ENCODE peak calls at places on chromosomes 11 and 22, in eight cellular contexts. One of them, this sample, is unnamed.

GRCh38 chr11:131914299-131914902 is 544.0 kb downstream of the NTM start:
- DNase-seq in HFF-Myc: no peak
- DNase-seq in NCI-H460: no peak
- DNase-seq in uterus: no peak
- DNase-seq in sigmoid colon: no peak
- DNase-seq in skeletal muscle cell: no peak
- DNase-seq in T-helper 9 cell: no peak
- DNase-seq in NCI-H1105 treated with DMSO at 0.1 percent for 48 hours: peak
- DNase-seq in this sample: no peak

GRCh38 chr11:30573951-30574350 is 12.2 kb downstream of the MPPED2 start:
- DNase-seq in HFF-Myc: no peak
- DNase-seq in NCI-H460: no peak
- DNase-seq in uterus: no peak
- DNase-seq in sigmoid colon: no peak
- DNase-seq in skeletal muscle cell: no peak
- DNase-seq in T-helper 9 cell: no peak
- DNase-seq in NCI-H1105 treated with DMSO at 0.1 percent for 48 hours: no peak
- DNase-seq in this sample: no peak

GRCh38 chr11:2691991-2692841 is 7.6 kb downstream of the KCNQ1OT1 start:
- DNase-seq in HFF-Myc: no peak
- DNase-seq in NCI-H460: no peak
- DNase-seq in uterus: peak
- DNase-seq in sigmoid colon: peak
- DNase-seq in skeletal muscle cell: no peak
- DNase-seq in T-helper 9 cell: no peak
- DNase-seq in NCI-H1105 treated with DMSO at 0.1 percent for 48 hours: peak
- DNase-seq in this sample: peak

GRCh38 chr11:13009476-13009920 is 382 bp downstream of the RASSF10 start:
- DNase-seq in HFF-Myc: no peak
- DNase-seq in NCI-H460: no peak
- DNase-seq in uterus: no peak
- DNase-seq in sigmoid colon: no peak
- DNase-seq in skeletal muscle cell: no peak
- DNase-seq in T-helper 9 cell: no peak
- DNase-seq in NCI-H1105 treated with DMSO at 0.1 percent for 48 hours: peak
- DNase-seq in this sample: no peak

GRCh38 chr11:102553835-102554282 is 23.3 kb upstream of the MMP7 start:
- DNase-seq in HFF-Myc: no peak
- DNase-seq in NCI-H460: no peak
- DNase-seq in uterus: no peak
- DNase-seq in sigmoid colon: no peak
- DNase-seq in skeletal muscle cell: no peak
- DNase-seq in T-helper 9 cell: no peak
- DNase-seq in NCI-H1105 treated with DMSO at 0.1 percent for 48 hours: no peak
- DNase-seq in this sample: no peak

GRCh38 chr22:48957311-48957986 is 870.2 kb downstream of the BRD1 start:
- DNase-seq in HFF-Myc: no peak
- DNase-seq in NCI-H460: no peak
- DNase-seq in uterus: no peak
- DNase-seq in sigmoid colon: no peak
- DNase-seq in skeletal muscle cell: no peak
- DNase-seq in T-helper 9 cell: no peak
- DNase-seq in NCI-H1105 treated with DMSO at 0.1 percent for 48 hours: no peak
- DNase-seq in this sample: no peak

GRCh38 chr11:78292109-78292803 is 103.5 kb downstream of the USP35 start:
- DNase-seq in HFF-Myc: no peak
- DNase-seq in NCI-H460: no peak
- DNase-seq in uterus: no peak
- DNase-seq in sigmoid colon: no peak
- DNase-seq in skeletal muscle cell: no peak
- DNase-seq in T-helper 9 cell: no peak
- DNase-seq in NCI-H1105 treated with DMSO at 0.1 percent for 48 hours: no peak
- DNase-seq in this sample: no peak

GRCh38 chr22:27993201-27993635 is 74.2 kb upstream of the PITPNB start:
- DNase-seq in HFF-Myc: no peak
- DNase-seq in NCI-H460: no peak
- DNase-seq in uterus: peak
- DNase-seq in sigmoid colon: peak
- DNase-seq in skeletal muscle cell: no peak
- DNase-seq in T-helper 9 cell: no peak
- DNase-seq in NCI-H1105 treated with DMSO at 0.1 percent for 48 hours: no peak
- DNase-seq in this sample: no peak

GRCh38 chr22:20424937-20425587 is 12.6 kb downstream of the SCARF2 start:
- DNase-seq in HFF-Myc: no peak
- DNase-seq in NCI-H460: no peak
- DNase-seq in uterus: peak
- DNase-seq in sigmoid colon: no peak
- DNase-seq in skeletal muscle cell: no peak
- DNase-seq in T-helper 9 cell: no peak
- DNase-seq in NCI-H1105 treated with DMSO at 0.1 percent for 48 hours: no peak
- DNase-seq in this sample: no peak

GRCh38 chr11:120800206-120800605 is 223.7 kb upstream of the TBCEL start:
- DNase-seq in HFF-Myc: no peak
- DNase-seq in NCI-H460: no peak
- DNase-seq in uterus: no peak
- DNase-seq in sigmoid colon: no peak
- DNase-seq in skeletal muscle cell: no peak
- DNase-seq in T-helper 9 cell: no peak
- DNase-seq in NCI-H1105 treated with DMSO at 0.1 percent for 48 hours: no peak
- DNase-seq in this sample: no peak

GRCh38 chr11:12769834-12770345 is 95.7 kb downstream of the TEAD1 start:
- DNase-seq in HFF-Myc: peak
- DNase-seq in NCI-H460: peak
- DNase-seq in uterus: no peak
- DNase-seq in sigmoid colon: no peak
- DNase-seq in skeletal muscle cell: peak
- DNase-seq in T-helper 9 cell: no peak
- DNase-seq in NCI-H1105 treated with DMSO at 0.1 percent for 48 hours: no peak
- DNase-seq in this sample: no peak

GRCh38 chr22:31610611-31611010 is 51.4 kb downstream of the PISD start:
- DNase-seq in HFF-Myc: no peak
- DNase-seq in NCI-H460: no peak
- DNase-seq in uterus: no peak
- DNase-seq in sigmoid colon: no peak
- DNase-seq in skeletal muscle cell: no peak
- DNase-seq in T-helper 9 cell: no peak
- DNase-seq in NCI-H1105 treated with DMSO at 0.1 percent for 48 hours: no peak
- DNase-seq in this sample: no peak

GRCh38 chr22:38233427-38233826 is 31.6 kb downstream of the MAFF start:
- DNase-seq in HFF-Myc: no peak
- DNase-seq in NCI-H460: no peak
- DNase-seq in uterus: no peak
- DNase-seq in sigmoid colon: no peak
- DNase-seq in skeletal muscle cell: no peak
- DNase-seq in T-helper 9 cell: no peak
- DNase-seq in NCI-H1105 treated with DMSO at 0.1 percent for 48 hours: no peak
- DNase-seq in this sample: no peak

GRCh38 chr11:83827940-83828554 is 541.9 kb upstream of the CCDC90B start:
- DNase-seq in HFF-Myc: no peak
- DNase-seq in NCI-H460: peak
- DNase-seq in uterus: no peak
- DNase-seq in sigmoid colon: no peak
- DNase-seq in skeletal muscle cell: no peak
- DNase-seq in T-helper 9 cell: no peak
- DNase-seq in NCI-H1105 treated with DMSO at 0.1 percent for 48 hours: peak
- DNase-seq in this sample: peak

GRCh38 chr11:127334466-127334865 is 333.9 kb upstream of the KIRREL3 start:
- DNase-seq in HFF-Myc: no peak
- DNase-seq in NCI-H460: no peak
- DNase-seq in uterus: no peak
- DNase-seq in sigmoid colon: no peak
- DNase-seq in skeletal muscle cell: no peak
- DNase-seq in T-helper 9 cell: no peak
- DNase-seq in NCI-H1105 treated with DMSO at 0.1 percent for 48 hours: no peak
- DNase-seq in this sample: no peak

GRCh38 chr22:28450109-28450508 is 229.5 kb downstream of the TTC28 start:
- DNase-seq in HFF-Myc: no peak
- DNase-seq in NCI-H460: no peak
- DNase-seq in uterus: no peak
- DNase-seq in sigmoid colon: no peak
- DNase-seq in skeletal muscle cell: no peak
- DNase-seq in T-helper 9 cell: no peak
- DNase-seq in NCI-H1105 treated with DMSO at 0.1 percent for 48 hours: no peak
- DNase-seq in this sample: no peak

GRCh38 chr11:62694455-62695167 is 5.3 kb upstream of the LRRN4CL start:
- DNase-seq in HFF-Myc: peak
- DNase-seq in NCI-H460: peak
- DNase-seq in uterus: peak
- DNase-seq in sigmoid colon: peak
- DNase-seq in skeletal muscle cell: no peak
- DNase-seq in T-helper 9 cell: peak
- DNase-seq in NCI-H1105 treated with DMSO at 0.1 percent for 48 hours: peak
- DNase-seq in this sample: peak

GRCh38 chr11:6663794-6664478 is 8.3 kb upstream of the DCHS1 start:
- DNase-seq in HFF-Myc: no peak
- DNase-seq in NCI-H460: no peak
- DNase-seq in uterus: no peak
- DNase-seq in sigmoid colon: no peak
- DNase-seq in skeletal muscle cell: no peak
- DNase-seq in T-helper 9 cell: no peak
- DNase-seq in NCI-H1105 treated with DMSO at 0.1 percent for 48 hours: no peak
- DNase-seq in this sample: no peak

GRCh38 chr11:77090046-77090372 is 12.6 kb upstream of the OMP start:
- DNase-seq in HFF-Myc: no peak
- DNase-seq in NCI-H460: no peak
- DNase-seq in uterus: no peak
- DNase-seq in sigmoid colon: peak
- DNase-seq in skeletal muscle cell: no peak
- DNase-seq in T-helper 9 cell: no peak
- DNase-seq in NCI-H1105 treated with DMSO at 0.1 percent for 48 hours: no peak
- DNase-seq in this sample: no peak

GRCh38 chr11:68863553-68864265 is 22.0 kb upstream of the CPT1A start:
- DNase-seq in HFF-Myc: no peak
- DNase-seq in NCI-H460: no peak
- DNase-seq in uterus: no peak
- DNase-seq in sigmoid colon: no peak
- DNase-seq in skeletal muscle cell: no peak
- DNase-seq in T-helper 9 cell: no peak
- DNase-seq in NCI-H1105 treated with DMSO at 0.1 percent for 48 hours: no peak
- DNase-seq in this sample: no peak

GRCh38 chr11:64086263-64086938 is 50.7 kb downstream of the FLRT1 start:
- DNase-seq in HFF-Myc: peak
- DNase-seq in NCI-H460: no peak
- DNase-seq in uterus: peak
- DNase-seq in sigmoid colon: peak
- DNase-seq in skeletal muscle cell: peak
- DNase-seq in T-helper 9 cell: no peak
- DNase-seq in NCI-H1105 treated with DMSO at 0.1 percent for 48 hours: no peak
- DNase-seq in this sample: no peak

GRCh38 chr11:117479372-117479771 is 151.7 kb downstream of the CEP164 start:
- DNase-seq in HFF-Myc: no peak
- DNase-seq in NCI-H460: no peak
- DNase-seq in uterus: no peak
- DNase-seq in sigmoid colon: no peak
- DNase-seq in skeletal muscle cell: no peak
- DNase-seq in T-helper 9 cell: no peak
- DNase-seq in NCI-H1105 treated with DMSO at 0.1 percent for 48 hours: no peak
- DNase-seq in this sample: no peak

GRCh38 chr11:133228406-133229330 is 303.6 kb downstream of the OPCML start:
- DNase-seq in HFF-Myc: no peak
- DNase-seq in NCI-H460: no peak
- DNase-seq in uterus: no peak
- DNase-seq in sigmoid colon: no peak
- DNase-seq in skeletal muscle cell: no peak
- DNase-seq in T-helper 9 cell: no peak
- DNase-seq in NCI-H1105 treated with DMSO at 0.1 percent for 48 hours: peak
- DNase-seq in this sample: no peak

GRCh38 chr11:99505319-99505718 is 484.6 kb downstream of the CNTN5 start:
- DNase-seq in HFF-Myc: no peak
- DNase-seq in NCI-H460: no peak
- DNase-seq in uterus: no peak
- DNase-seq in sigmoid colon: no peak
- DNase-seq in skeletal muscle cell: peak
- DNase-seq in T-helper 9 cell: no peak
- DNase-seq in NCI-H1105 treated with DMSO at 0.1 percent for 48 hours: no peak
- DNase-seq in this sample: no peak

GRCh38 chr11:63567044-63567840 is 4.1 kb upstream of the PLAAT2 start:
- DNase-seq in HFF-Myc: peak
- DNase-seq in NCI-H460: peak
- DNase-seq in uterus: peak
- DNase-seq in sigmoid colon: peak
- DNase-seq in skeletal muscle cell: peak
- DNase-seq in T-helper 9 cell: peak
- DNase-seq in NCI-H1105 treated with DMSO at 0.1 percent for 48 hours: no peak
- DNase-seq in this sample: peak

GRCh38 chr11:132402056-132402684 is 1031.8 kb downstream of the NTM start:
- DNase-seq in HFF-Myc: no peak
- DNase-seq in NCI-H460: peak
- DNase-seq in uterus: no peak
- DNase-seq in sigmoid colon: no peak
- DNase-seq in skeletal muscle cell: peak
- DNase-seq in T-helper 9 cell: no peak
- DNase-seq in NCI-H1105 treated with DMSO at 0.1 percent for 48 hours: peak
- DNase-seq in this sample: no peak

GRCh38 chr11:82398300-82398815 is 335.3 kb downstream of the FAM181B start:
- DNase-seq in HFF-Myc: no peak
- DNase-seq in NCI-H460: no peak
- DNase-seq in uterus: no peak
- DNase-seq in sigmoid colon: peak
- DNase-seq in skeletal muscle cell: no peak
- DNase-seq in T-helper 9 cell: no peak
- DNase-seq in NCI-H1105 treated with DMSO at 0.1 percent for 48 hours: no peak
- DNase-seq in this sample: no peak

GRCh38 chr11:84524422-84525051 is 1102.6 kb downstream of the DLG2 start:
- DNase-seq in HFF-Myc: no peak
- DNase-seq in NCI-H460: peak
- DNase-seq in uterus: no peak
- DNase-seq in sigmoid colon: no peak
- DNase-seq in skeletal muscle cell: peak
- DNase-seq in T-helper 9 cell: no peak
- DNase-seq in NCI-H1105 treated with DMSO at 0.1 percent for 48 hours: peak
- DNase-seq in this sample: no peak

GRCh38 chr11:113572349-113572748 is 97.2 kb upstream of the DRD2 start:
- DNase-seq in HFF-Myc: no peak
- DNase-seq in NCI-H460: no peak
- DNase-seq in uterus: no peak
- DNase-seq in sigmoid colon: no peak
- DNase-seq in skeletal muscle cell: no peak
- DNase-seq in T-helper 9 cell: no peak
- DNase-seq in NCI-H1105 treated with DMSO at 0.1 percent for 48 hours: no peak
- DNase-seq in this sample: no peak

GRCh38 chr11:66126808-66127555 is 56.9 kb downstream of the PACS1 start:
- DNase-seq in HFF-Myc: no peak
- DNase-seq in NCI-H460: no peak
- DNase-seq in uterus: peak
- DNase-seq in sigmoid colon: peak
- DNase-seq in skeletal muscle cell: peak
- DNase-seq in T-helper 9 cell: peak
- DNase-seq in NCI-H1105 treated with DMSO at 0.1 percent for 48 hours: peak
- DNase-seq in this sample: no peak

GRCh38 chr11:117946196-117946841 is 17.1 kb upstream of the TMPRSS13 start:
- DNase-seq in HFF-Myc: no peak
- DNase-seq in NCI-H460: no peak
- DNase-seq in uterus: no peak
- DNase-seq in sigmoid colon: no peak
- DNase-seq in skeletal muscle cell: no peak
- DNase-seq in T-helper 9 cell: no peak
- DNase-seq in NCI-H1105 treated with DMSO at 0.1 percent for 48 hours: no peak
- DNase-seq in this sample: no peak

GRCh38 chr11:79113099-79113498 is 327.7 kb downstream of the TENM4 start:
- DNase-seq in HFF-Myc: no peak
- DNase-seq in NCI-H460: no peak
- DNase-seq in uterus: no peak
- DNase-seq in sigmoid colon: no peak
- DNase-seq in skeletal muscle cell: no peak
- DNase-seq in T-helper 9 cell: no peak
- DNase-seq in NCI-H1105 treated with DMSO at 0.1 percent for 48 hours: no peak
- DNase-seq in this sample: no peak

GRCh38 chr11:101915811-101916291 is 471 bp downstream of the ANGPTL5 start:
- DNase-seq in HFF-Myc: no peak
- DNase-seq in NCI-H460: peak
- DNase-seq in uterus: no peak
- DNase-seq in sigmoid colon: no peak
- DNase-seq in skeletal muscle cell: peak
- DNase-seq in T-helper 9 cell: no peak
- DNase-seq in NCI-H1105 treated with DMSO at 0.1 percent for 48 hours: peak
- DNase-seq in this sample: no peak

This sample was measured in HuH-7.